ENCODE peak calls at places on chromosomes 11 and 22, in nine cellular contexts. One of them, this sample, is unnamed.

GRCh38 chr11:102268083-102268984 is 49.0 kb upstream of the BIRC3 start:
- DNase-seq in activated naive CD4-positive, alpha-beta T cell: peak
- DNase-seq in EL: peak
- DNase-seq in epithelial cell of esophagus: peak
- DNase-seq in NCI-H524 treated with DMSO at 0.1 percent for 48 hours: peak
- DNase-seq in stimulated activated naive B cell treated with anti-CD40 and anti-IgM and Interleukin-4, amounts not matched to agents 10 μg/mL and 1 μg/mL and 100 μg/mL, for 72 hours: peak
- DNase-seq in endothelial cell: peak
- DNase-seq in stimulated activated CD4-positive, alpha-beta T cell treated with anti-CD3 and anti-CD28 coated beads, Interleukin-12 subunit alpha, Interleukin-12 subunit beta, amount 100 ng/mL, for 4 hours: peak
- DNase-seq in anterior cingulate cortex: peak
- DNase-seq in this sample: peak

GRCh38 chr22:39176067-39176621 is 23.7 kb upstream of the CBX7 start:
- DNase-seq in activated naive CD4-positive, alpha-beta T cell: no peak
- DNase-seq in stimulated activated CD4-positive, alpha-beta T cell treated with anti-CD3 and anti-CD28 coated beads, Interleukin-12 subunit alpha, Interleukin-12 subunit beta, amount 100 ng/mL, for 4 hours: no peak
- DNase-seq in epithelial cell of esophagus: peak
- DNase-seq in stimulated activated naive B cell treated with anti-CD40 and anti-IgM and Interleukin-4, amounts not matched to agents 10 μg/mL and 1 μg/mL and 100 μg/mL, for 72 hours: no peak
- DNase-seq in endothelial cell: peak
- DNase-seq in anterior cingulate cortex: no peak
- DNase-seq in EL: peak
- DNase-seq in NCI-H524 treated with DMSO at 0.1 percent for 48 hours: no peak
- DNase-seq in this sample: no peak

GRCh38 chr11:94504689-94505293 is 7.5 kb upstream of the C11orf97 start:
- DNase-seq in NCI-H524 treated with DMSO at 0.1 percent for 48 hours: no peak
- DNase-seq in EL: peak
- DNase-seq in endothelial cell: peak
- DNase-seq in stimulated activated naive B cell treated with anti-CD40 and anti-IgM and Interleukin-4, amounts not matched to agents 10 μg/mL and 1 μg/mL and 100 μg/mL, for 72 hours: no peak
- DNase-seq in stimulated activated CD4-positive, alpha-beta T cell treated with anti-CD3 and anti-CD28 coated beads, Interleukin-12 subunit alpha, Interleukin-12 subunit beta, amount 100 ng/mL, for 4 hours: no peak
- DNase-seq in activated naive CD4-positive, alpha-beta T cell: no peak
- DNase-seq in anterior cingulate cortex: no peak
- DNase-seq in epithelial cell of esophagus: peak
- DNase-seq in this sample: no peak

GRCh38 chr11:115127790-115128189 is 376.4 kb downstream of the CADM1 start:
- DNase-seq in stimulated activated CD4-positive, alpha-beta T cell treated with anti-CD3 and anti-CD28 coated beads, Interleukin-12 subunit alpha, Interleukin-12 subunit beta, amount 100 ng/mL, for 4 hours: no peak
- DNase-seq in anterior cingulate cortex: no peak
- DNase-seq in stimulated activated naive B cell treated with anti-CD40 and anti-IgM and Interleukin-4, amounts not matched to agents 10 μg/mL and 1 μg/mL and 100 μg/mL, for 72 hours: no peak
- DNase-seq in epithelial cell of esophagus: no peak
- DNase-seq in NCI-H524 treated with DMSO at 0.1 percent for 48 hours: no peak
- DNase-seq in endothelial cell: no peak
- DNase-seq in activated naive CD4-positive, alpha-beta T cell: no peak
- DNase-seq in EL: no peak
- DNase-seq in this sample: no peak

GRCh38 chr11:7559404-7560283 is 45.8 kb downstream of the PPFIBP2 start:
- DNase-seq in stimulated activated naive B cell treated with anti-CD40 and anti-IgM and Interleukin-4, amounts not matched to agents 10 μg/mL and 1 μg/mL and 100 μg/mL, for 72 hours: no peak
- DNase-seq in stimulated activated CD4-positive, alpha-beta T cell treated with anti-CD3 and anti-CD28 coated beads, Interleukin-12 subunit alpha, Interleukin-12 subunit beta, amount 100 ng/mL, for 4 hours: no peak
- DNase-seq in activated naive CD4-positive, alpha-beta T cell: no peak
- DNase-seq in NCI-H524 treated with DMSO at 0.1 percent for 48 hours: no peak
- DNase-seq in anterior cingulate cortex: no peak
- DNase-seq in endothelial cell: no peak
- DNase-seq in EL: no peak
- DNase-seq in epithelial cell of esophagus: no peak
- DNase-seq in this sample: no peak

GRCh38 chr22:36334081-36334831 is 53.5 kb downstream of the MYH9 start:
- DNase-seq in NCI-H524 treated with DMSO at 0.1 percent for 48 hours: no peak
- DNase-seq in activated naive CD4-positive, alpha-beta T cell: no peak
- DNase-seq in anterior cingulate cortex: no peak
- DNase-seq in epithelial cell of esophagus: peak
- DNase-seq in endothelial cell: peak
- DNase-seq in stimulated activated CD4-positive, alpha-beta T cell treated with anti-CD3 and anti-CD28 coated beads, Interleukin-12 subunit alpha, Interleukin-12 subunit beta, amount 100 ng/mL, for 4 hours: no peak
- DNase-seq in EL: no peak
- DNase-seq in stimulated activated naive B cell treated with anti-CD40 and anti-IgM and Interleukin-4, amounts not matched to agents 10 μg/mL and 1 μg/mL and 100 μg/mL, for 72 hours: no peak
- DNase-seq in this sample: no peak

GRCh38 chr11:70399681-70400112 is 1.4 kb downstream of the CTTN start:
- DNase-seq in stimulated activated CD4-positive, alpha-beta T cell treated with anti-CD3 and anti-CD28 coated beads, Interleukin-12 subunit alpha, Interleukin-12 subunit beta, amount 100 ng/mL, for 4 hours: no peak
- DNase-seq in EL: peak
- DNase-seq in NCI-H524 treated with DMSO at 0.1 percent for 48 hours: no peak
- DNase-seq in anterior cingulate cortex: peak
- DNase-seq in stimulated activated naive B cell treated with anti-CD40 and anti-IgM and Interleukin-4, amounts not matched to agents 10 μg/mL and 1 μg/mL and 100 μg/mL, for 72 hours: no peak
- DNase-seq in epithelial cell of esophagus: peak
- DNase-seq in endothelial cell: peak
- DNase-seq in activated naive CD4-positive, alpha-beta T cell: no peak
- DNase-seq in this sample: no peak

GRCh38 chr11:12693485-12694181 is 19.4 kb downstream of the TEAD1 start:
- DNase-seq in NCI-H524 treated with DMSO at 0.1 percent for 48 hours: no peak
- DNase-seq in stimulated activated naive B cell treated with anti-CD40 and anti-IgM and Interleukin-4, amounts not matched to agents 10 μg/mL and 1 μg/mL and 100 μg/mL, for 72 hours: no peak
- DNase-seq in stimulated activated CD4-positive, alpha-beta T cell treated with anti-CD3 and anti-CD28 coated beads, Interleukin-12 subunit alpha, Interleukin-12 subunit beta, amount 100 ng/mL, for 4 hours: no peak
- DNase-seq in endothelial cell: peak
- DNase-seq in activated naive CD4-positive, alpha-beta T cell: no peak
- DNase-seq in epithelial cell of esophagus: peak
- DNase-seq in anterior cingulate cortex: peak
- DNase-seq in EL: peak
- DNase-seq in this sample: peak

GRCh38 chr11:73652046-73652730 is 5.8 kb downstream of the PLEKHB1 start:
- DNase-seq in stimulated activated CD4-positive, alpha-beta T cell treated with anti-CD3 and anti-CD28 coated beads, Interleukin-12 subunit alpha, Interleukin-12 subunit beta, amount 100 ng/mL, for 4 hours: no peak
- DNase-seq in EL: no peak
- DNase-seq in stimulated activated naive B cell treated with anti-CD40 and anti-IgM and Interleukin-4, amounts not matched to agents 10 μg/mL and 1 μg/mL and 100 μg/mL, for 72 hours: no peak
- DNase-seq in NCI-H524 treated with DMSO at 0.1 percent for 48 hours: no peak
- DNase-seq in epithelial cell of esophagus: no peak
- DNase-seq in activated naive CD4-positive, alpha-beta T cell: no peak
- DNase-seq in endothelial cell: peak
- DNase-seq in anterior cingulate cortex: peak
- DNase-seq in this sample: peak

GRCh38 chr11:14336507-14337503 is 22.2 kb downstream of the RRAS2 start:
- DNase-seq in epithelial cell of esophagus: peak
- DNase-seq in stimulated activated naive B cell treated with anti-CD40 and anti-IgM and Interleukin-4, amounts not matched to agents 10 μg/mL and 1 μg/mL and 100 μg/mL, for 72 hours: no peak
- DNase-seq in anterior cingulate cortex: no peak
- DNase-seq in activated naive CD4-positive, alpha-beta T cell: no peak
- DNase-seq in NCI-H524 treated with DMSO at 0.1 percent for 48 hours: no peak
- DNase-seq in EL: peak
- DNase-seq in stimulated activated CD4-positive, alpha-beta T cell treated with anti-CD3 and anti-CD28 coated beads, Interleukin-12 subunit alpha, Interleukin-12 subunit beta, amount 100 ng/mL, for 4 hours: no peak
- DNase-seq in endothelial cell: no peak
- DNase-seq in this sample: no peak

GRCh38 chr11:94147433-94147845 is 18.8 kb downstream of the PANX1 start:
- DNase-seq in stimulated activated CD4-positive, alpha-beta T cell treated with anti-CD3 and anti-CD28 coated beads, Interleukin-12 subunit alpha, Interleukin-12 subunit beta, amount 100 ng/mL, for 4 hours: no peak
- DNase-seq in epithelial cell of esophagus: no peak
- DNase-seq in activated naive CD4-positive, alpha-beta T cell: no peak
- DNase-seq in anterior cingulate cortex: no peak
- DNase-seq in stimulated activated naive B cell treated with anti-CD40 and anti-IgM and Interleukin-4, amounts not matched to agents 10 μg/mL and 1 μg/mL and 100 μg/mL, for 72 hours: no peak
- DNase-seq in EL: no peak
- DNase-seq in endothelial cell: no peak
- DNase-seq in NCI-H524 treated with DMSO at 0.1 percent for 48 hours: no peak
- DNase-seq in this sample: no peak

GRCh38 chr22:19434829-19435580 is 2.7 kb downstream of the MRPL40 start:
- DNase-seq in endothelial cell: no peak
- DNase-seq in stimulated activated naive B cell treated with anti-CD40 and anti-IgM and Interleukin-4, amounts not matched to agents 10 μg/mL and 1 μg/mL and 100 μg/mL, for 72 hours: no peak
- DNase-seq in stimulated activated CD4-positive, alpha-beta T cell treated with anti-CD3 and anti-CD28 coated beads, Interleukin-12 subunit alpha, Interleukin-12 subunit beta, amount 100 ng/mL, for 4 hours: no peak
- DNase-seq in epithelial cell of esophagus: no peak
- DNase-seq in activated naive CD4-positive, alpha-beta T cell: no peak
- DNase-seq in EL: no peak
- DNase-seq in anterior cingulate cortex: no peak
- DNase-seq in NCI-H524 treated with DMSO at 0.1 percent for 48 hours: no peak
- DNase-seq in this sample: no peak

GRCh38 chr11:44775366-44776356 is 48.9 kb downstream of the TSPAN18 start:
- DNase-seq in epithelial cell of esophagus: peak
- DNase-seq in EL: peak
- DNase-seq in anterior cingulate cortex: no peak
- DNase-seq in stimulated activated naive B cell treated with anti-CD40 and anti-IgM and Interleukin-4, amounts not matched to agents 10 μg/mL and 1 μg/mL and 100 μg/mL, for 72 hours: no peak
- DNase-seq in activated naive CD4-positive, alpha-beta T cell: peak
- DNase-seq in endothelial cell: peak
- DNase-seq in stimulated activated CD4-positive, alpha-beta T cell treated with anti-CD3 and anti-CD28 coated beads, Interleukin-12 subunit alpha, Interleukin-12 subunit beta, amount 100 ng/mL, for 4 hours: peak
- DNase-seq in NCI-H524 treated with DMSO at 0.1 percent for 48 hours: no peak
- DNase-seq in this sample: peak

GRCh38 chr11:27075192-27075591 is 34.6 kb downstream of the BBOX1 start:
- DNase-seq in NCI-H524 treated with DMSO at 0.1 percent for 48 hours: no peak
- DNase-seq in epithelial cell of esophagus: no peak
- DNase-seq in stimulated activated CD4-positive, alpha-beta T cell treated with anti-CD3 and anti-CD28 coated beads, Interleukin-12 subunit alpha, Interleukin-12 subunit beta, amount 100 ng/mL, for 4 hours: no peak
- DNase-seq in stimulated activated naive B cell treated with anti-CD40 and anti-IgM and Interleukin-4, amounts not matched to agents 10 μg/mL and 1 μg/mL and 100 μg/mL, for 72 hours: no peak
- DNase-seq in anterior cingulate cortex: no peak
- DNase-seq in activated naive CD4-positive, alpha-beta T cell: no peak
- DNase-seq in EL: peak
- DNase-seq in endothelial cell: no peak
- DNase-seq in this sample: no peak

GRCh38 chr11:78354741-78355705 is 62.6 kb downstream of the GAB2 start:
- DNase-seq in NCI-H524 treated with DMSO at 0.1 percent for 48 hours: peak
- DNase-seq in EL: no peak
- DNase-seq in anterior cingulate cortex: no peak
- DNase-seq in stimulated activated CD4-positive, alpha-beta T cell treated with anti-CD3 and anti-CD28 coated beads, Interleukin-12 subunit alpha, Interleukin-12 subunit beta, amount 100 ng/mL, for 4 hours: no peak
- DNase-seq in stimulated activated naive B cell treated with anti-CD40 and anti-IgM and Interleukin-4, amounts not matched to agents 10 μg/mL and 1 μg/mL and 100 μg/mL, for 72 hours: no peak
- DNase-seq in activated naive CD4-positive, alpha-beta T cell: no peak
- DNase-seq in epithelial cell of esophagus: no peak
- DNase-seq in endothelial cell: no peak
- DNase-seq in this sample: peak

GRCh38 chr11:20057055-20057943 is 103.0 kb downstream of the DBX1 start:
- DNase-seq in activated naive CD4-positive, alpha-beta T cell: no peak
- DNase-seq in endothelial cell: no peak
- DNase-seq in EL: no peak
- DNase-seq in epithelial cell of esophagus: peak
- DNase-seq in stimulated activated naive B cell treated with anti-CD40 and anti-IgM and Interleukin-4, amounts not matched to agents 10 μg/mL and 1 μg/mL and 100 μg/mL, for 72 hours: no peak
- DNase-seq in anterior cingulate cortex: no peak
- DNase-seq in NCI-H524 treated with DMSO at 0.1 percent for 48 hours: no peak
- DNase-seq in stimulated activated CD4-positive, alpha-beta T cell treated with anti-CD3 and anti-CD28 coated beads, Interleukin-12 subunit alpha, Interleukin-12 subunit beta, amount 100 ng/mL, for 4 hours: no peak
- DNase-seq in this sample: no peak

GRCh38 chr22:49676783-49677494 is 150.7 kb downstream of the BRD1 start:
- DNase-seq in stimulated activated CD4-positive, alpha-beta T cell treated with anti-CD3 and anti-CD28 coated beads, Interleukin-12 subunit alpha, Interleukin-12 subunit beta, amount 100 ng/mL, for 4 hours: no peak
- DNase-seq in NCI-H524 treated with DMSO at 0.1 percent for 48 hours: no peak
- DNase-seq in epithelial cell of esophagus: no peak
- DNase-seq in endothelial cell: no peak
- DNase-seq in anterior cingulate cortex: no peak
- DNase-seq in EL: no peak
- DNase-seq in stimulated activated naive B cell treated with anti-CD40 and anti-IgM and Interleukin-4, amounts not matched to agents 10 μg/mL and 1 μg/mL and 100 μg/mL, for 72 hours: no peak
- DNase-seq in activated naive CD4-positive, alpha-beta T cell: no peak
- DNase-seq in this sample: no peak

GRCh38 chr22:43897751-43898261 is 6.0 kb upstream of the PNPLA5 start:
- DNase-seq in endothelial cell: no peak
- DNase-seq in stimulated activated CD4-positive, alpha-beta T cell treated with anti-CD3 and anti-CD28 coated beads, Interleukin-12 subunit alpha, Interleukin-12 subunit beta, amount 100 ng/mL, for 4 hours: no peak
- DNase-seq in stimulated activated naive B cell treated with anti-CD40 and anti-IgM and Interleukin-4, amounts not matched to agents 10 μg/mL and 1 μg/mL and 100 μg/mL, for 72 hours: no peak
- DNase-seq in activated naive CD4-positive, alpha-beta T cell: no peak
- DNase-seq in anterior cingulate cortex: no peak
- DNase-seq in NCI-H524 treated with DMSO at 0.1 percent for 48 hours: no peak
- DNase-seq in EL: peak
- DNase-seq in epithelial cell of esophagus: peak
- DNase-seq in this sample: no peak

GRCh38 chr11:27373392-27373791 is 10.4 kb upstream of the CCDC34 start:
- DNase-seq in stimulated activated naive B cell treated with anti-CD40 and anti-IgM and Interleukin-4, amounts not matched to agents 10 μg/mL and 1 μg/mL and 100 μg/mL, for 72 hours: no peak
- DNase-seq in EL: no peak
- DNase-seq in endothelial cell: no peak
- DNase-seq in stimulated activated CD4-positive, alpha-beta T cell treated with anti-CD3 and anti-CD28 coated beads, Interleukin-12 subunit alpha, Interleukin-12 subunit beta, amount 100 ng/mL, for 4 hours: no peak
- DNase-seq in activated naive CD4-positive, alpha-beta T cell: no peak
- DNase-seq in NCI-H524 treated with DMSO at 0.1 percent for 48 hours: no peak
- DNase-seq in epithelial cell of esophagus: no peak
- DNase-seq in anterior cingulate cortex: no peak
- DNase-seq in this sample: no peak

GRCh38 chr11:3058753-3059664 is 1.8 kb upstream of the CARS1 start:
- DNase-seq in anterior cingulate cortex: no peak
- DNase-seq in epithelial cell of esophagus: peak
- DNase-seq in stimulated activated naive B cell treated with anti-CD40 and anti-IgM and Interleukin-4, amounts not matched to agents 10 μg/mL and 1 μg/mL and 100 μg/mL, for 72 hours: no peak
- DNase-seq in stimulated activated CD4-positive, alpha-beta T cell treated with anti-CD3 and anti-CD28 coated beads, Interleukin-12 subunit alpha, Interleukin-12 subunit beta, amount 100 ng/mL, for 4 hours: no peak
- DNase-seq in NCI-H524 treated with DMSO at 0.1 percent for 48 hours: no peak
- DNase-seq in endothelial cell: no peak
- DNase-seq in EL: peak
- DNase-seq in activated naive CD4-positive, alpha-beta T cell: no peak
- DNase-seq in this sample: no peak

GRCh38 chr11:6488831-6489230 is 7.5 kb downstream of the TIMM10B start:
- DNase-seq in stimulated activated naive B cell treated with anti-CD40 and anti-IgM and Interleukin-4, amounts not matched to agents 10 μg/mL and 1 μg/mL and 100 μg/mL, for 72 hours: no peak
- DNase-seq in anterior cingulate cortex: no peak
- DNase-seq in EL: no peak
- DNase-seq in NCI-H524 treated with DMSO at 0.1 percent for 48 hours: no peak
- DNase-seq in epithelial cell of esophagus: no peak
- DNase-seq in stimulated activated CD4-positive, alpha-beta T cell treated with anti-CD3 and anti-CD28 coated beads, Interleukin-12 subunit alpha, Interleukin-12 subunit beta, amount 100 ng/mL, for 4 hours: no peak
- DNase-seq in activated naive CD4-positive, alpha-beta T cell: no peak
- DNase-seq in endothelial cell: no peak
- DNase-seq in this sample: no peak

This sample was measured in HAP-1.